ENCODE peak calls at places on chromosomes 7 and 10, in nine cellular contexts. B is upper lobe of right lung, Q is endodermal cell, H is fibroblast of the aortic adventitia, O is cardiac fibroblast, M is GM12865, D is hepatocyte, C is fibroblast of villous mesenchyme, F is choroid plexus epithelial cell. V is an unnamed sample.

GRCh38 chr7:36304099-36304425 is 85.6 kb upstream of the ANLN start:
- DNase-seq in B (no peak), Q (no peak), H (no peak), O (no peak), M (no peak), D (no peak), C (no peak), F (no peak), V (peak)

GRCh38 chr10:132465193-132465888 is 68.3 kb downstream of the PWWP2B start:
- DNase-seq in B (no peak), Q (peak), H (no peak), O (no peak), M (no peak), D (no peak), C (no peak), F (no peak), V (no peak)

GRCh38 chr10:29315814-29316213 is 26.9 kb downstream of the LYZL1 start:
- DNase-seq in B (no peak), Q (no peak), H (no peak), O (no peak), M (no peak), D (no peak), C (no peak), F (no peak), V (peak)

GRCh38 chr10:13120786-13121499 is 21.0 kb downstream of the OPTN start:
- DNase-seq in B (no peak), Q (peak), H (peak), O (peak), M (no peak), D (no peak), C (peak), F (no peak), V (no peak)

GRCh38 chr7:79341902-79342301 is 111.6 kb downstream of the MAGI2 start:
- DNase-seq in B (no peak), Q (no peak), H (no peak), O (no peak), M (no peak), D (no peak), C (no peak), F (peak), V (no peak)

GRCh38 chr7:133976140-133976539 is 151.0 kb upstream of the LRGUK start:
- DNase-seq in B (no peak), Q (no peak), H (no peak), O (no peak), M (no peak), D (no peak), C (no peak), F (no peak), V (no peak)

GRCh38 chr10:80356563-80356999 is at the start of the genes DYDC1 and DYDC2:
- DNase-seq in B (peak), Q (peak), H (no peak), O (peak), M (peak), D (peak), C (peak), F (peak), V (no peak)

GRCh38 chr7:114842551-114843065 is 79.3 kb upstream of the MDFIC start:
- DNase-seq in B (no peak), Q (no peak), H (no peak), O (no peak), M (no peak), D (no peak), C (peak), F (no peak), V (no peak)

GRCh38 chr7:20172736-20173334 is 44.3 kb downstream of the MACC1 start:
- DNase-seq in B (peak), Q (peak), H (peak), O (peak), M (peak), D (peak), C (peak), F (peak), V (no peak)

GRCh38 chr7:91267558-91267955 is 3.3 kb downstream of the FZD1 start:
- DNase-seq in B (no peak), Q (peak), H (peak), O (peak), M (no peak), D (no peak), C (no peak), F (peak), V (peak)

GRCh38 chr10:13023754-13024153 is 22.2 kb upstream of the CCDC3 start:
- DNase-seq in B (no peak), Q (no peak), H (no peak), O (no peak), M (no peak), D (no peak), C (no peak), F (no peak), V (no peak)

GRCh38 chr10:124403548-124403947 is 15.2 kb downstream of the OAT start:
- DNase-seq in B (no peak), Q (peak), H (peak), O (peak), M (peak), D (peak), C (peak), F (peak), V (peak)

GRCh38 chr10:13894412-13895093 is 307.8 kb downstream of the PRPF18 start:
- DNase-seq in B (no peak), Q (peak), H (peak), O (peak), M (no peak), D (no peak), C (no peak), F (no peak), V (peak)

GRCh38 chr7:1085910-1086421 is 1.9 kb upstream of the GPER1 start:
- DNase-seq in B (no peak), Q (no peak), H (peak), O (no peak), M (no peak), D (no peak), C (no peak), F (no peak), V (peak)

GRCh38 chr10:110681023-110681681 is 37.0 kb downstream of the RBM20 start:
- DNase-seq in B (no peak), Q (peak), H (no peak), O (peak), M (peak), D (peak), C (peak), F (peak), V (peak)

GRCh38 chr10:70907619-70908425 is 19.5 kb upstream of the PCBD1 start:
- DNase-seq in B (peak), Q (no peak), H (no peak), O (no peak), M (no peak), D (no peak), C (no peak), F (no peak), V (peak)

GRCh38 chr7:24825931-24826661 is 68.8 kb upstream of the GSDME start:
- DNase-seq in B (no peak), Q (peak), H (peak), O (peak), M (no peak), D (peak), C (peak), F (peak), V (no peak)

GRCh38 chr7:24825315-24825917 is 68.2 kb upstream of the GSDME start:
- DNase-seq in B (no peak), Q (no peak), H (no peak), O (no peak), M (no peak), D (peak), C (peak), F (no peak), V (no peak)

GRCh38 chr7:24827027-24827426 is 69.8 kb upstream of the GSDME start:
- DNase-seq in B (no peak), Q (no peak), H (no peak), O (no peak), M (no peak), D (no peak), C (no peak), F (no peak), V (no peak)

GRCh38 chr7:24827589-24827988 is 70.3 kb upstream of the GSDME start:
- DNase-seq in B (no peak), Q (no peak), H (peak), O (no peak), M (no peak), D (no peak), C (no peak), F (peak), V (no peak)

DNA sequence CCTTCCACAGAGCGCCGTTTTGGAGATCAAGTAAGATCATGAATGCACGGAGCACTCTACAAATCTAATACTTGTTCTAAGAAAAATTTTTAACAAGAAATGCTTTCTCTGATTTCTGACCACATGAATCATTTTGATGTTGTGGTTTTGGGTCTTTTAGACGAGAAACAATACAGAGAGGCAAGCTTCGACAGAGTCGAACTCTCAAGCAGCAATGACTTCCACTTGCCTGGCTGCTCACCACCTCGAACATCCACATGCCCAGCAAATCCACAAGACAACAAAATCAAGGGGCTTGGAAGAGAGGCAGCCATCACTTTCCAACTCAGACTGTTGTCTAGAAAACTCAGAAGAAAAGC is 69.4 kb upstream of the GSDME start:
- DNase-seq in B (no peak), Q (no peak), H (no peak), O (no peak), M (no peak), D (no peak), C (no peak), F (peak), V (no peak)
- H3K4me3 ChIP-seq in B (no peak), Q (no peak), H (no peak), O (no peak), M (no peak), D (no peak), C (no peak), F (no peak), V (peak)

GRCh38 chr7:26779978-26780595 is 84.3 kb downstream of the SKAP2 start:
- DNase-seq in B (no peak), Q (no peak), H (no peak), O (no peak), M (no peak), D (no peak), C (no peak), F (no peak), V (no peak)

GRCh38 chr7:26787696-26788095 is 76.7 kb downstream of the SKAP2 start:
- DNase-seq in B (no peak), Q (no peak), H (no peak), O (no peak), M (no peak), D (no peak), C (no peak), F (no peak), V (no peak)

GRCh38 chr7:26777383-26777782 is 87.0 kb downstream of the SKAP2 start:
- DNase-seq in B (no peak), Q (no peak), H (no peak), O (no peak), M (no peak), D (no peak), C (no peak), F (no peak), V (no peak)

GRCh38 chr7:26784118-26784517 is 80.3 kb downstream of the SKAP2 start:
- DNase-seq in B (no peak), Q (no peak), H (no peak), O (no peak), M (no peak), D (no peak), C (no peak), F (no peak), V (no peak)

DNA sequence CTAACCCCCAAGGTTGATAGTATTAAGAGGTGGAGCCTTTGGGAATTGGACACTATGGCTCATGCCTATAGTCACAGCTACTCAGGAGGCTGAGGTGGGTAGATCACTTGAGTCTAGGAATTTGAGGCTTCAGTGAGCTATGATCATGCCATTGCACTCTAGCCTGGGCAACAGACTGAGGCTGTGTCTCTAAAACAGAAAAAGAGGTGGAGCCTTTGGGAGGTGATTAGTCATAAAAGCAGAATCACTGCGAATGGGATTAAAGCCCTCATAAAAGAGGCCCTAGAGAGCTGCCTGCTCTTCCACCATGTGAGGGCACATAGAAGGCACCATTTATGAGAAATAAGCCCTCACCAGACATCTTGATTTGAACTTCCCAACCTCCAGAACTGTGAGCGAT is 81.9 kb downstream of the SKAP2 start:
- DNase-seq in B (no peak), Q (no peak), H (no peak), O (no peak), M (no peak), D (no peak), C (no peak), F (no peak), V (no peak)
- H3K4me3 ChIP-seq in B (no peak), Q (no peak), H (no peak), O (no peak), M (no peak), D (no peak), C (no peak), F (no peak), V (no peak)

GRCh38 chr7:44310221-44310848 is 15.1 kb downstream of the CAMK2B start:
- DNase-seq in B (peak), Q (no peak), H (no peak), O (no peak), M (no peak), D (no peak), C (no peak), F (no peak), V (peak)
- H3K4me3 ChIP-seq in B (peak), Q (peak), H (no peak), O (no peak), M (no peak), D (no peak), C (peak), F (no peak), V (peak)

DNA sequence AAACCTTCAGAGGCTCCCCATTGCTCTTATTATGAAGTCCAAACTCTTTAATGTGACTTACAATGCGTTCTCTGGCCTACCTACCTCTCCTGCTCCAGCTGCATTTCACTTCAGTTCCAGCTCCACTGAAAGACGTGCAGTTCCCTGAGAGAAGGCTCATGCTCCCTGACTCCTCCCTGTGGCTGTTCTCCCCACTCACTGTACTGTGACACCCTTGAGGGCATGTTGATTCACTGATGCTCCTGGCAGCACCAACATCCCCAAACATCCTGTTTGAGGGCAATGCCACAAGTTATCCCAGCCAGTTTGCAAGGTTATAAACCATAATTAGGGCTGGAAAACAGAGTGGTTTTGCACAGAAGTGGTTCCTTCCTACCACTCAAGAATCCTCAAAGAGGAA is 111.2 kb downstream of the LSM5 start:
- DNase-seq in B (no peak), Q (no peak), H (no peak), O (no peak), M (no peak), D (no peak), C (no peak), F (no peak), V (no peak)
- H3K4me3 ChIP-seq in B (no peak), Q (no peak), H (no peak), O (no peak), M (no peak), D (no peak), C (no peak), F (no peak), V (no peak)

DNA sequence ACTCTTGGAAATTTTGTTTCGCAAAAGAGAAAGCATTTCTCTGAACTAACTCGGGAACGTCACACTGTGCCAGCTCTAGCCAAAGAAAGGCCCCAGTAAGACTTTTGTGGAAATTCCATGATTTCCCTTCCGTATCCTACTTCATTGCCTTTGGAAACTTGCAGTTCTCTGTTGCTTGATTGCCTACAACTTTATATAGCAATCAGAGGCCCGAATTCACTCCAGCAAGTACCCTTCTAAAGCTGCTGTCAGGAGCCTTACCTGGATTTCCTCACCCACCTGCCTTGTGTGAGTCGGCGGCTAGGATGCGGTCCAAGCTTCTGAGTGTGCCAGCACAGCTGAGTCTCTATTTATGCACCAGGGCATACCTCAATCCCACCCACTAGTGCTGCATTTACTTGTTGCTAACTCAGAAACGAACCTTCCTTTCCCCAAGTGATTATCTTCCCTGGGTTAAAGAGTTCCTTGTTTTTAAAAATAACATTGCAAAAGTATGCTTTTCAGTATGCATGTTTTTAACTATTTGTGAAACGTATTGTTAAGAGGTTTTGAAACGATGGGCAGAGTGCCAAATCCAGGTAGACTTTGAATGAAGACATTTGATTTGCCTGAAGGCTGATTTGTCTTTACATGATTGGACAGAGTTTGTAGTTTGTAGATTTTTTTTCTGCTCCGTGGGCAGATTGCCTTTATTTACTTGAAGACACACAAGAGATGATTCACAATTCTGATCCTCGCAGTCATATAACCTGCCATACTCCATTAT is at the start of gene AGR2:
- DNase-seq in B (peak), Q (no peak), H (no peak), O (no peak), M (no peak), D (peak), C (no peak), F (no peak), V (no peak)
- H3K4me3 ChIP-seq in B (peak), Q (no peak), H (no peak), O (no peak), M (no peak), D (peak), C (no peak), F (no peak), V (no peak)

GRCh38 chr10:79243211-79244067 is 103.8 kb upstream of the PPIF start:
- DNase-seq in B (peak), Q (peak), H (no peak), O (no peak), M (peak), D (peak), C (no peak), F (no peak), V (peak)

GRCh38 chr10:79242620-79243152 is 104.6 kb upstream of the PPIF start:
- DNase-seq in B (peak), Q (peak), H (peak), O (peak), M (peak), D (peak), C (peak), F (peak), V (peak)

GRCh38 chr10:79239930-79240713 is 107.1 kb upstream of the PPIF start:
- DNase-seq in B (no peak), Q (peak), H (no peak), O (no peak), M (no peak), D (peak), C (peak), F (no peak), V (no peak)

GRCh38 chr10:79241990-79242619 is 105.2 kb upstream of the PPIF start:
- DNase-seq in B (peak), Q (peak), H (peak), O (peak), M (peak), D (peak), C (peak), F (peak), V (peak)

DNA sequence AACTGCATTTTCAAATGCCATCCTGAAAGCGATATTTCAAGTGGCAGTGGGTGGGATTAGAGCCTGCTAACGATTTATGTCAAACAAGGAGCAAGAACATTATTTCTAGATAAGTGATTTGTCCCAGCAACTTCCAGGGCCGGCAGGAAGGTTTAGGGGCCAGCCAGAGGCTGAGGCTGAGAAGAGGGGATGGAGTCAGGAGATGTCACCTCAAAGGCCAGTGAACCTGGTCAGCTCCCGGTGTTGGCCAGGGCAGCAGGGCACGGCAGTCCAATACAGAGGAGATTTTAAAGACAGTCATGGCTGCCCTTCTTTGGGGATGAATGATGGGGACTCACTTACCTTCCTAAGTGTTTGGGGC is 105.7 kb upstream of the PPIF start:
- DNase-seq in B (no peak), Q (peak), H (no peak), O (no peak), M (no peak), D (no peak), C (no peak), F (no peak), V (no peak)
- H3K4me3 ChIP-seq in B (peak), Q (peak), H (no peak), O (no peak), M (peak), D (no peak), C (peak), F (no peak), V (peak)